ENCODE peak calls at places on chromosomes 16 and 17, in nine cellular contexts. M is stomach, N is heart left ventricle, Z is sigmoid colon, O is IMR-90, X is testis, A is right lobe of liver, W is suprapubic skin, P is thyroid gland. R is an unnamed sample. For H3K27me3, the result is how much of the 10 kb centered on the place peaks cover.

GRCh38 chr17:71667661-71668060 is 453.2 kb upstream of the SOX9 start:
- DNase-seq in N (no peak), X (no peak), P (no peak), Z (no peak), O (no peak), M (no peak), A (no peak), W (no peak), R (no peak)

GRCh38 chr16:89921699-89922476 is 1.3 kb upstream of the TUBB3 start:
- DNase-seq in M (peak), X (peak), Z (peak), N (peak), O (peak), P (peak), W (peak), A (peak), R (peak)

GRCh38 chr17:21174186-21174585 is 39.8 kb downstream of the TMEM11 start:
- DNase-seq in W (no peak), X (peak), Z (no peak), A (no peak), O (no peak), N (no peak), P (peak), M (peak), R (no peak)

GRCh38 chr16:85554791-85555548 is 58.2 kb upstream of the GSE1 start:
- DNase-seq in W (no peak), O (peak), X (peak), A (peak), Z (peak), N (peak), M (peak), P (peak), R (peak)

GRCh38 chr17:83109793-83110645 is 30.6 kb downstream of the METRNL start:
- DNase-seq in Z (peak), P (peak), M (peak), W (peak), X (peak), A (peak), N (peak), O (peak), R (peak)

GRCh38 chr17:76528156-76528527 is 9.4 kb downstream of the CYGB start:
- DNase-seq in A (no peak), W (no peak), M (no peak), O (peak), N (no peak), X (no peak), Z (no peak), P (no peak), R (no peak)

GRCh38 chr16:8888951-8889892 is 7.1 kb downstream of the LITAFD start:
- DNase-seq in X (no peak), M (no peak), P (no peak), A (no peak), N (no peak), Z (no peak), O (no peak), W (no peak), R (peak)

GRCh38 chr16:12147681-12148479 is 171.3 kb downstream of the SNX29 start:
- DNase-seq in O (no peak), M (no peak), X (no peak), N (peak), A (no peak), Z (no peak), W (no peak), P (no peak), R (no peak)

GRCh38 chr17:40727447-40728231 is 24.1 kb upstream of the KRT24 start:
- DNase-seq in Z (no peak), X (no peak), A (no peak), N (no peak), W (no peak), O (peak), P (peak), M (no peak), R (no peak)

GRCh38 chr16:82782715-82783251 is 156.0 kb downstream of the CDH13 start:
- DNase-seq in A (no peak), W (peak), P (no peak), M (no peak), N (peak), O (no peak), X (no peak), Z (no peak), R (no peak)

GRCh38 chr16:72568502-72568901 is 396.5 kb upstream of the PMFBP1 start:
- DNase-seq in M (no peak), X (no peak), P (no peak), Z (no peak), N (no peak), W (no peak), O (no peak), A (no peak), R (no peak)

GRCh38 chr16:49712567-49712966 is 143.3 kb downstream of the ZNF423 start:
- DNase-seq in M (no peak), O (no peak), A (no peak), W (no peak), N (no peak), P (no peak), X (no peak), Z (no peak), R (no peak)

GRCh38 chr17:66200685-66201092 is 8.8 kb upstream of the CEP112 start:
- DNase-seq in P (peak), M (peak), W (no peak), X (peak), Z (no peak), A (no peak), O (peak), N (peak), R (peak)

GRCh38 chr17:78672880-78673371 is 95.7 kb upstream of the DNAH17 start:
- DNase-seq in O (no peak), M (no peak), W (no peak), P (no peak), X (no peak), N (no peak), A (no peak), Z (no peak), R (peak)

GRCh38 chr16:68116256-68116853 is 31.2 kb downstream of the NFATC3 start:
- DNase-seq in X (no peak), O (peak), Z (no peak), P (no peak), W (no peak), N (no peak), A (no peak), M (no peak), R (no peak)

GRCh38 chr16:78022347-78022746 is at the start of gene CLEC3A:
- DNase-seq in A (no peak), O (no peak), N (no peak), M (no peak), W (no peak), P (no peak), Z (no peak), X (no peak), R (no peak)

GRCh38 chr17:81401727-81402529 is 6.7 kb downstream of the BAHCC1 start:
- DNase-seq in W (no peak), O (no peak), N (peak), P (no peak), M (no peak), A (no peak), X (no peak), Z (no peak), R (no peak)

GRCh38 chr17:1592751-1593629 is 30.4 kb upstream of the PITPNA start:
- DNase-seq in O (no peak), Z (no peak), A (no peak), N (no peak), W (no peak), X (no peak), M (no peak), P (no peak), R (no peak)

GRCh38 chr17:41666708-41667279 is 21.9 kb upstream of the EIF1 start:
- DNase-seq in X (peak), M (peak), A (peak), N (peak), W (peak), Z (peak), P (peak), O (peak), R (peak)

GRCh38 chr17:2025622-2026309 is 632 bp upstream of the RTN4RL1 start:
- DNase-seq in P (peak), M (peak), A (peak), Z (peak), N (peak), W (peak), O (peak), X (peak), R (peak)

GRCh38 chr16:8708546-8708945 is 34.1 kb downstream of the ABAT start:
- DNase-seq in O (no peak), X (no peak), M (no peak), Z (no peak), W (no peak), P (no peak), A (no peak), N (no peak), R (no peak)

GRCh38 chr17:77906377-77906871 is 52.1 kb upstream of the TNRC6C start:
- DNase-seq in M (no peak), P (no peak), X (no peak), A (no peak), Z (peak), N (no peak), W (no peak), O (no peak), R (no peak)

GRCh38 chr16:749010-749409 is 8.2 kb upstream of the CIAO3 start:
- DNase-seq in M (no peak), X (no peak), W (no peak), N (no peak), Z (no peak), O (peak), P (no peak), A (no peak), R (no peak)

GRCh38 chr16:75754126-75754525 is 27.8 kb upstream of the CPHXL start:
- DNase-seq in A (no peak), Z (no peak), M (peak), O (peak), P (no peak), X (no peak), W (no peak), N (no peak), R (no peak)

GRCh38 chr17:73591278-73592078 is 52.8 kb downstream of the SDK2 start:
- DNase-seq in W (no peak), P (peak), M (no peak), O (no peak), A (no peak), N (no peak), X (no peak), Z (no peak), R (no peak)

GRCh38 chr16:81315271-81316175 is 761 bp downstream of the GAN start:
- DNase-seq in N (peak), W (peak), X (peak), M (peak), A (peak), Z (peak), O (peak), P (peak), R (peak)

GRCh38 chr17:10126554-10127493 is 71.6 kb downstream of the GAS7 start:
- DNase-seq in W (peak), N (peak), Z (peak), M (no peak), A (no peak), X (peak), O (peak), P (no peak), R (no peak)

GRCh38 chr17:63841350-63842172 is 924 bp downstream of the SMARCD2 start:
- DNase-seq in N (peak), O (peak), X (peak), W (peak), Z (peak), M (peak), A (peak), P (peak), R (peak)

GRCh38 chr17:19342611-19343255 is 19.8 kb downstream of the B9D1 start:
- DNase-seq in Z (peak), O (no peak), M (no peak), N (no peak), W (no peak), X (no peak), P (no peak), A (no peak), R (peak)

GRCh38 chr17:51818777-51819176 is 339.7 kb downstream of the CA10 start:
- DNase-seq in O (no peak), M (no peak), A (no peak), N (no peak), X (no peak), P (no peak), Z (no peak), W (no peak), R (no peak)

GRCh38 chr17:77034677-77035424 is 105.9 kb upstream of the SEC14L1 start:
- DNase-seq in N (no peak), M (no peak), A (no peak), W (no peak), Z (no peak), P (no peak), O (no peak), X (no peak), R (no peak)

GRCh38 chr17:31307640-31308039 is 6.2 kb downstream of the EVI2B start:
- DNase-seq in Z (no peak), P (no peak), X (no peak), M (no peak), A (no peak), O (no peak), N (no peak), W (no peak), R (no peak)

GRCh38 chr16:89138843-89139520 is 32.6 kb upstream of the CDH15 start:
- DNase-seq in O (no peak), W (no peak), P (no peak), X (no peak), A (peak), Z (no peak), M (no peak), N (no peak), R (no peak)

GRCh38 chr17:16013943-16014407 is 14.4 kb downstream of the TTC19 start:
- DNase-seq in A (no peak), O (peak), N (no peak), W (no peak), P (no peak), Z (no peak), X (no peak), M (no peak), R (no peak)

GRCh38 chr16:57601801-57602478 is 26.5 kb upstream of the ADGRG1 start:
- DNase-seq in A (no peak), P (no peak), X (no peak), W (no peak), N (no peak), O (no peak), M (no peak), Z (peak), R (no peak)

DNA sequence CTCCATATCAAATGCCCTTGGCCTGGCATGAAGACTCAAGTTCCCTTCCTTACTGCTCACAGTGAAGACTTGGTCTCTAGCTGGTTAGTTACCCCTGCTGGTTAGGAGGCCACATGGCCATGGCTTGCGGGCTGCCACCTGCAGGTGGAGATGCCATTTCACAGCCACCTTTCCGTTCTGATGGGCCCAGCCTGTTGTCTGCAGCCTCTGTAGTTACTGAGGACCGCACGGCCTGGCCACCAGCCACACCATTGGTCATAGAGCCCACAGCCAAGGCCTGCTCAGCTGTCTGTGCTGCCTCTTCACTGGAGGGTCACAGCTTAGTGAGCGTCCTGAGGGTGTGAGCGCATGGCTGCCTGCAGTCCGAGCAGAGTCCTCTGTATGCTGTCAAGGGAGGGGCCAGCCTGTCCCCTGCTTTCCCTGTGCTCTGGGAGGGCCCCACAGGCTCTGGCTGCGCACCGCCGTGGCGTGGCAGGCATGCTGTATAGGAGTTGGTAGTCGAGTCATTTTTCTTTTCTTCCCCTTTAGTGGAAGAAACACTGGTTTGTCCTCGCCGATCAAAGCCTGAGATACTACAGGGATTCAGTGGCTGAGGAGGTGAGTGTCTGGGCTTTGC is 59.2 kb downstream of the PLD6 start:
- DNase-seq in N (no peak), O (no peak), P (no peak), Z (no peak), M (no peak), X (no peak), A (no peak), W (no peak), R (no peak)
- TF ChIP-seq CTCF in N (peak), O (peak), P (no peak), Z (no peak), M (no peak), X (no peak), A (peak), W (peak), R (no peak)

DNA sequence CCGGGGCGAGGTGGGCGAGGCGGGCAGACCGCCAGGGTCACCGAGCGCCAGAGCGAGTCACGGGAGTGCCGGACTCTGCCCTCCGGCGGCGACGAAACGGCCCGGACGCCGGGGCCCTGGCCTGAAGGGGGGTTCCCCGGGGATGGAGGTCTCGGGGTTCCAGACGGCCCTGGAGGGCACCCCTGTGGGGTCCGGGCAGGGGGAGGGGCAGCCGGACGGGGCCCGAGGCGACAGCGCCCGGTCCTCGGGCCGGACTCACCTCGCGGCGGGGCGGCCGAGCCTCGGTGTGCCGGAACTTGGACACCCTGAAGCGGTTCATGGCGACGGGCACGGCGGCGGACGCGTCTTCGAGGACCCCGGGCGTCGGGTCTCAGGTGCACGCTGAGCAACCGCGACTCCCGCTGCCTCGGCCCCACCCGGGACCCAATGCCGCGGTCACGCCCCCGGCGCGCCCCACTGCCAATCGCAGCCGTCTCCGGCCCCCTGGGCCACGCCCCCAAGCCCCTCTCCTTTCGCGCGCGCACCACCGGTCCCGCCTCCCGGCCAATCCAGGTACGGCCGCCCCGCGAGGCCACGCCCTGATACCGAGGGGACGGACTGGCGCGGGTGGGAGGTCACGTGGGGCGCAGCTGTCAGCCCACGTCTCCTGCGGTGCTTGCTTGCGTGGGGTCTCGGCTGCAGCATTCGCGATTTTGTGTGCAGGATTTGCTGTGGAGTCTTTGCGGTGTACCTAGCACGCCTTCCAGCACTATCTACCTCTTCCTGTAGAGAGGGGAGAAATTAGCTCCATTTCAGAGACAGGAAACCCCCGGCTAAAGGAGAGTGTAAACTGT is at the start of gene CORO7:
- DNase-seq in A (peak), W (peak), Z (peak), X (peak), O (peak), P (peak), M (peak), N (peak), R (peak)
- TF ChIP-seq POLR2A in A (peak), W (peak), Z (no peak), X (no peak), O (peak), P (peak), M (no peak), N (peak), R (peak)

DNA sequence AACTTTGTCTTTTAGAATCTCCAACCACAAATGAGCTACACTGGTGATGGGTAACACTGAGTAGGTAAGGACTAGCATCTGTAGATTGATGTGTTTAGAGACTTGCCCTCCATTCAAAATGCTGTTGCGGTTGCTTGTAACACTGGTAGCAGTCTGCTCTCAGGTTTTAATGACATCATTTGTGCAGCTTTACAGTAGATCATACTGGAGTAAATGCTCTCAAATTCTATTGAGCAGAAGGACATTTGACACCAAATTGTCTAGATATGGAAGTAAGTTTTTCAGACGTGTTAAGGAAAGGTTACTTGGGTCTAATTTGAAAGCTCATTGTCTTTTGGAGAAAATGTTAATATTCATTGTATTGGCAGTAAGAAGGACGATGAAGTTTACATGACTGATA is 98.9 kb downstream of the NLK start:
- DNase-seq in W (no peak), P (no peak), M (no peak), Z (no peak), A (no peak), O (no peak), X (no peak), N (no peak), R (no peak)
- H3K27me3 ChIP-seq in W (under half), P (under half), M (under half), Z (under half), A (under half), O (under half), X (under half), N (under half), R (under half)

GRCh38 chr17:43612515-43612914 is 49.2 kb downstream of the MEOX1 start:
- DNase-seq in M (no peak), W (no peak), Z (no peak), X (no peak), P (no peak), N (no peak), O (no peak), A (no peak), R (no peak)
- TF ChIP-seq CTCF in M (no peak), W (no peak), Z (no peak), X (no peak), P (no peak), N (no peak), O (no peak), A (no peak), R (no peak)

R was measured in adrenal gland.